ENCODE peak calls at places on chromosomes 6 and 20, in eight cellular contexts. C is CD8-positive, alpha-beta T cell; O is SJSA1; Q is psoas muscle; Y is coronary artery; H is A549; B is foreskin keratinocyte; Z is fibroblast of lung. N is an unnamed sample.

GRCh38 chr20:61529354-61529753 is 277.3 kb downstream of the CDH4 start:
- DNase-seq in C (no peak), O (no peak), Q (no peak), Y (no peak), H (no peak), B (peak), Z (no peak), N (peak)

GRCh38 chr6:92945799-92946198 is 473.6 kb downstream of the EPHA7 start:
- DNase-seq in C (no peak), O (no peak), Q (no peak), Y (no peak), H (no peak), B (peak), Z (peak), N (peak)

GRCh38 chr6:164532546-164533362 is 776.7 kb downstream of the C6orf118 start:
- DNase-seq in C (no peak), O (no peak), Q (no peak), Y (no peak), H (no peak), B (no peak), Z (no peak), N (no peak)

GRCh38 chr6:96013531-96013930 is 2.2 kb upstream of the FUT9 start:
- DNase-seq in C (no peak), O (no peak), Q (no peak), Y (no peak), H (no peak), B (no peak), Z (no peak), N (no peak)

GRCh38 chr20:63858393-63859165 is 2.7 kb upstream of the ABHD16B start:
- DNase-seq in C (no peak), O (no peak), Q (no peak), Y (no peak), H (no peak), B (no peak), Z (peak), N (no peak)

GRCh38 chr6:16474834-16475781 is 236.7 kb downstream of the GMPR start:
- DNase-seq in C (no peak), O (no peak), Q (no peak), Y (no peak), H (no peak), B (no peak), Z (no peak), N (no peak)

GRCh38 chr6:20540683-20541082 is 6.4 kb downstream of the CDKAL1 start:
- DNase-seq in C (no peak), O (no peak), Q (no peak), Y (no peak), H (no peak), B (no peak), Z (peak), N (peak)

GRCh38 chr20:53677447-53678314 is 84.0 kb upstream of the ZNF217 start:
- DNase-seq in C (peak), O (no peak), Q (no peak), Y (no peak), H (peak), B (no peak), Z (peak), N (no peak)

GRCh38 chr6:49933526-49933925 is 30.4 kb downstream of the DEFB114 start:
- DNase-seq in C (no peak), O (no peak), Q (peak), Y (no peak), H (no peak), B (no peak), Z (no peak), N (no peak)

GRCh38 chr6:56833127-56833791 is 121.6 kb upstream of the BEND6 start:
- DNase-seq in C (no peak), O (no peak), Q (no peak), Y (no peak), H (no peak), B (no peak), Z (no peak), N (no peak)

GRCh38 chr6:56833873-56834272 is 121.0 kb upstream of the BEND6 start:
- DNase-seq in C (no peak), O (no peak), Q (no peak), Y (no peak), H (no peak), B (no peak), Z (no peak), N (no peak)

GRCh38 chr6:56827908-56828649 is 126.8 kb upstream of the BEND6 start:
- DNase-seq in C (no peak), O (no peak), Q (no peak), Y (no peak), H (no peak), B (no peak), Z (no peak), N (no peak)

GRCh38 chr6:56832225-56832624 is 122.7 kb upstream of the BEND6 start:
- DNase-seq in C (no peak), O (no peak), Q (no peak), Y (no peak), H (no peak), B (no peak), Z (no peak), N (no peak)

GRCh38 chr6:56831334-56831733 is 123.6 kb upstream of the BEND6 start:
- DNase-seq in C (no peak), O (no peak), Q (no peak), Y (no peak), H (no peak), B (no peak), Z (no peak), N (no peak)
- H3K27ac ChIP-seq in C (no peak), O (no peak), Q (no peak), Y (no peak), H (no peak), B (no peak), Z (no peak), N (no peak)

GRCh38 chr20:32839227-32839981 is 19.3 kb upstream of the EFCAB8 start:
- DNase-seq in C (no peak), O (no peak), Q (no peak), Y (no peak), H (no peak), B (no peak), Z (no peak), N (no peak)

GRCh38 chr20:32842688-32843524 is 15.8 kb upstream of the EFCAB8 start:
- DNase-seq in C (no peak), O (no peak), Q (no peak), Y (no peak), H (no peak), B (no peak), Z (no peak), N (no peak)

GRCh38 chr20:32841632-32842031 is 17.1 kb upstream of the EFCAB8 start:
- DNase-seq in C (no peak), O (no peak), Q (no peak), Y (no peak), H (no peak), B (no peak), Z (no peak), N (no peak)

GRCh38 chr20:32839982-32840285 is 18.8 kb upstream of the EFCAB8 start:
- DNase-seq in C (no peak), O (no peak), Q (no peak), Y (no peak), H (no peak), B (no peak), Z (no peak), N (no peak)

GRCh38 chr20:32841174-32841573 is 17.5 kb upstream of the EFCAB8 start:
- DNase-seq in C (no peak), O (no peak), Q (no peak), Y (no peak), H (no peak), B (no peak), Z (no peak), N (no peak)
- H3K27ac ChIP-seq in C (no peak), O (no peak), Q (no peak), Y (no peak), H (no peak), B (no peak), Z (no peak), N (no peak)

GRCh38 chr6:43093361-43094289 is 17.5 kb downstream of the PTK7 start:
- DNase-seq in C (no peak), O (peak), Q (no peak), Y (no peak), H (no peak), B (no peak), Z (peak), N (peak)
- H3K27ac ChIP-seq in C (no peak), O (peak), Q (peak), Y (no peak), H (no peak), B (no peak), Z (peak), N (peak)

GRCh38 chr6:41518118-41518517 is 28.1 kb upstream of the FOXP4 start:
- DNase-seq in C (no peak), O (no peak), Q (no peak), Y (no peak), H (no peak), B (no peak), Z (no peak), N (no peak)

GRCh38 chr6:41517473-41517872 is 28.7 kb upstream of the FOXP4 start:
- DNase-seq in C (no peak), O (no peak), Q (no peak), Y (no peak), H (no peak), B (no peak), Z (no peak), N (no peak)

GRCh38 chr6:41519748-41520699 is 26.2 kb upstream of the FOXP4 start:
- DNase-seq in C (no peak), O (no peak), Q (no peak), Y (no peak), H (no peak), B (no peak), Z (no peak), N (no peak)

GRCh38 chr6:41515995-41516394 is 30.2 kb upstream of the FOXP4 start:
- DNase-seq in C (no peak), O (no peak), Q (no peak), Y (no peak), H (no peak), B (no peak), Z (no peak), N (no peak)

GRCh38 chr6:41519305-41519747 is 26.9 kb upstream of the FOXP4 start:
- DNase-seq in C (no peak), O (no peak), Q (no peak), Y (no peak), H (no peak), B (no peak), Z (no peak), N (no peak)
- H3K27ac ChIP-seq in C (no peak), O (no peak), Q (no peak), Y (no peak), H (no peak), B (no peak), Z (no peak), N (no peak)

DNA sequence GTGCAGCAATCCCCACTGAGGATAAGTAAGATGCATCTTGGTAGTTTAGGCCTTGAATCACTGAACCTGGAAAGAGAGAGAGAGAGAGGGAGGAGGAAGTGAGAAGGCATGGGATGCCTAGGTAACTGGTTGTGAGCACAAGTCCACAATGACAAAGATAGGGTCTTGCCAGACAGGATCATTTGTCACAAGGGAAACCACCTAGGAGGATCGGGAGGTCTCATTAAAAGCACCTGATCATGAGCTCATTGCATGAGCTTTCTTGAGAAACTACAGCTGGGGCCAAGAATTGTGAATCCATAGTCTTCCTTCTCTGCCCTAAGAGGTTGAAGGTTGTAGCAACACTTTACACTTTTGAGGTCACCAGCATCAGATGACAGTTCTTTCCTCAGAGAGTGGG is 195.6 kb downstream of the CD83 start:
- DNase-seq in C (no peak), O (no peak), Q (no peak), Y (no peak), H (no peak), B (no peak), Z (no peak), N (peak)
- H3K27ac ChIP-seq in C (no peak), O (no peak), Q (no peak), Y (no peak), H (no peak), B (no peak), Z (no peak), N (no peak)

GRCh38 chr20:59047938-59048680 is 5.5 kb upstream of the PRELID3B start:
- DNase-seq in C (no peak), O (no peak), Q (no peak), Y (no peak), H (peak), B (peak), Z (peak), N (no peak)
- H3K27ac ChIP-seq in C (no peak), O (no peak), Q (no peak), Y (no peak), H (peak), B (no peak), Z (no peak), N (no peak)

DNA sequence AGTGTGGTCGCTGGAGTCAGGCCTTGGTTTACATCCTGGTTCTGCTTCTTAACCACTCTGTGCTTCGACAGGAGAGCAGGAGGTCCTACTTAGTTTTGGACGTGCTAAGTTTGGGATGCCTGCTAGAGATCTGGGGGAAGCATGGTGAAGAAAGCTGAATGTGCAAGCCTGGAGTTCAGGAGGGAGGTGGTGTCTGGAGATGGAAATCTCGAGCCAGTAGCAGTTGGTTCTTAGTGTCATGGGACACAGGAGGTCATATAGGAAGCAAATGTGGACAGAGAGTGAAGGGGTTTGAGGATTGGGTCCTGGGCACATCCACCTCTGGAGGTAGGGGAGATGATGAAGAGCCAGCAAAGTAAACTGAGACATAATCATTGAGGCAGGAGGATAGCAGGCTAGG is 131.4 kb downstream of the SYCP2 start:
- DNase-seq in C (no peak), O (no peak), Q (no peak), Y (peak), H (no peak), B (no peak), Z (no peak), N (no peak)
- H3K27ac ChIP-seq in C (no peak), O (no peak), Q (no peak), Y (no peak), H (no peak), B (no peak), Z (no peak), N (no peak)

N was measured in mammary epithelial cell.